ENCODE peak calls at places on chromosomes 12 and 14, in nine cellular contexts. Y, X, K, E, A, G, M, V and R are unnamed samples. For H3K4me1, the result is how much of the 10 kb centered on the place peaks cover.

GRCh38 chr12:68896881-68897540 is 36.0 kb downstream of the CPM start:
- DNase-seq in V (peak), E (no peak), X (no peak), M (no peak), K (no peak), Y (no peak), G (no peak), A (no peak), R (no peak)

GRCh38 chr12:25854991-25855390 is 103.5 kb upstream of the RASSF8 start:
- DNase-seq in V (no peak), E (no peak), M (no peak), G (no peak), Y (no peak), A (no peak), X (no peak), K (no peak), R (no peak)

GRCh38 chr14:38001501-38001900 is 206.2 kb upstream of the SSTR1 start:
- DNase-seq in M (no peak), A (no peak), G (no peak), X (no peak), V (no peak), K (no peak), E (no peak), Y (no peak), R (no peak)

GRCh38 chr12:19707948-19708409 is 268.7 kb downstream of the AEBP2 start:
- DNase-seq in E (peak), Y (no peak), V (no peak), X (no peak), K (no peak), G (no peak), A (peak), M (no peak), R (no peak)

GRCh38 chr14:81384900-81385299 is 15.2 kb downstream of the STON2 start:
- DNase-seq in G (no peak), V (no peak), Y (no peak), E (no peak), K (no peak), M (no peak), X (no peak), A (peak), R (no peak)

GRCh38 chr12:56932867-56933266 is 1.3 kb downstream of the SDR9C7 start:
- DNase-seq in X (peak), G (no peak), M (no peak), Y (no peak), E (no peak), A (no peak), K (no peak), V (no peak), R (no peak)

GRCh38 chr12:73308747-73309146 is 1036.6 kb downstream of the TRHDE start:
- DNase-seq in M (no peak), A (no peak), Y (no peak), X (no peak), E (no peak), V (no peak), K (no peak), G (no peak), R (no peak)

GRCh38 chr14:103361868-103362267 is 23.3 kb upstream of the MARK3 start:
- DNase-seq in V (no peak), M (no peak), K (no peak), A (peak), G (no peak), Y (peak), E (peak), X (no peak), R (no peak)

GRCh38 chr12:120940799-120941198 is 36.6 kb upstream of the SPPL3 start:
- DNase-seq in K (no peak), X (no peak), E (peak), G (no peak), M (peak), V (no peak), A (peak), Y (no peak), R (no peak)

GRCh38 chr12:48814313-48815280 is 3.7 kb upstream of the CACNB3 start:
- DNase-seq in K (peak), E (peak), Y (peak), V (peak), G (peak), A (peak), M (peak), X (peak), R (peak)
- H3K4me1 ChIP-seq in K (under half), E (under half), Y (under half), V (under half), G (under half), A (under half), M (under half), X (half or more), R (under half)

GRCh38 chr12:128337456-128338160 is 70.6 kb downstream of the TMEM132C start:
- DNase-seq in X (no peak), K (no peak), Y (no peak), V (no peak), E (no peak), A (no peak), G (peak), M (no peak), R (no peak)

GRCh38 chr12:128339121-128339520 is 72.2 kb downstream of the TMEM132C start:
- DNase-seq in K (no peak), E (no peak), A (no peak), X (no peak), G (peak), M (no peak), Y (no peak), V (no peak), R (no peak)

GRCh38 chr12:128339669-128340068 is 72.7 kb downstream of the TMEM132C start:
- DNase-seq in E (no peak), V (no peak), G (no peak), Y (no peak), A (no peak), X (no peak), M (no peak), K (no peak), R (no peak)

GRCh38 chr12:128338344-128338743 is 71.4 kb downstream of the TMEM132C start:
- DNase-seq in V (no peak), Y (no peak), M (no peak), A (no peak), X (no peak), K (no peak), E (no peak), G (peak), R (no peak)

GRCh38 chr12:128336506-128336905 is 69.5 kb downstream of the TMEM132C start:
- DNase-seq in M (no peak), E (no peak), V (no peak), A (no peak), K (no peak), X (no peak), G (no peak), Y (no peak), R (no peak)
- H3K27ac ChIP-seq in M (no peak), E (no peak), V (no peak), A (no peak), K (no peak), X (no peak), G (peak), Y (no peak), R (no peak)

GRCh38 chr14:104685216-104685997 is 4.0 kb upstream of the INF2 start:
- DNase-seq in K (no peak), E (no peak), G (peak), Y (no peak), M (no peak), X (no peak), A (peak), V (peak), R (no peak)
- H3K4me1 ChIP-seq in K (under half), E (under half), G (under half), Y (under half), M (under half), X (half or more), A (under half), V (half or more), R (under half)

GRCh38 chr12:131753041-131753440 is 42.2 kb downstream of the SFSWAP start:
- DNase-seq in Y (no peak), X (no peak), M (no peak), V (no peak), G (peak), A (no peak), E (no peak), K (no peak), R (no peak)

GRCh38 chr12:131753757-131754156 is 42.9 kb downstream of the SFSWAP start:
- DNase-seq in V (no peak), A (no peak), E (no peak), G (peak), Y (no peak), M (no peak), K (no peak), X (no peak), R (no peak)

GRCh38 chr12:131749618-131750315 is 38.9 kb downstream of the SFSWAP start:
- DNase-seq in M (no peak), V (no peak), Y (no peak), G (peak), E (no peak), X (no peak), K (no peak), A (no peak), R (no peak)

GRCh38 chr12:131752457-131752856 is 41.6 kb downstream of the SFSWAP start:
- DNase-seq in X (no peak), M (no peak), V (no peak), G (peak), K (no peak), Y (no peak), E (no peak), A (no peak), R (no peak)

DNA sequence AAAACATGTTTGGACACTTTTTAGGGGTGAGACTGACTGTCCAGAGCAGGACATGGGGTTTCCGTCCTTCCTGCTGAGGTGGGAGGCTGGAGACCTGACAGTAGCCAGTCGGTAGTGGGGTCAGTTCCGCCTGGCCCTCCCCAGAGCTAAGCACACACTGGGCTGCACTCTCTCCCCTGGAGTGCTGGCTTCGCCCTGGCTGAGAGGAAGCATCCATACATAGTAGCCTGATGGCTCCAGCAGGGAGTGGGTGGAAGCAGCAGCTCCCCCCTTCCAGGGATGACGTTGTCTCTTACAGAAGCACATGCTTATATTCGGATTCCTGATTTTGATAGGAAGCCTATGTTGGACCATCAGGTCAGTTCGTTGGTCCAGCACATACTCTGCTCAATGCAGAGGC is 40.4 kb downstream of the SFSWAP start:
- DNase-seq in G (peak), K (no peak), V (no peak), E (no peak), A (no peak), M (no peak), Y (no peak), X (no peak), R (no peak)
- H3K27ac ChIP-seq in G (no peak), K (no peak), V (no peak), E (no peak), A (no peak), M (no peak), Y (no peak), X (no peak), R (no peak)

GRCh38 chr14:95491936-95492608 is 24.4 kb downstream of the SYNE3 start:
- DNase-seq in Y (no peak), K (no peak), M (no peak), G (no peak), V (no peak), A (no peak), X (no peak), E (no peak), R (no peak)
- H3K4me1 ChIP-seq in Y (under half), K (half or more), M (under half), G (under half), V (half or more), A (under half), X (half or more), E (under half), R (under half)

GRCh38 chr14:74552623-74553022 is 59.1 kb downstream of the ISCA2 start:
- DNase-seq in V (no peak), K (no peak), X (peak), E (peak), M (peak), A (peak), Y (peak), G (no peak), R (no peak)
- H3K27ac ChIP-seq in V (no peak), K (no peak), X (peak), E (peak), M (peak), A (peak), Y (no peak), G (no peak), R (no peak)

DNA sequence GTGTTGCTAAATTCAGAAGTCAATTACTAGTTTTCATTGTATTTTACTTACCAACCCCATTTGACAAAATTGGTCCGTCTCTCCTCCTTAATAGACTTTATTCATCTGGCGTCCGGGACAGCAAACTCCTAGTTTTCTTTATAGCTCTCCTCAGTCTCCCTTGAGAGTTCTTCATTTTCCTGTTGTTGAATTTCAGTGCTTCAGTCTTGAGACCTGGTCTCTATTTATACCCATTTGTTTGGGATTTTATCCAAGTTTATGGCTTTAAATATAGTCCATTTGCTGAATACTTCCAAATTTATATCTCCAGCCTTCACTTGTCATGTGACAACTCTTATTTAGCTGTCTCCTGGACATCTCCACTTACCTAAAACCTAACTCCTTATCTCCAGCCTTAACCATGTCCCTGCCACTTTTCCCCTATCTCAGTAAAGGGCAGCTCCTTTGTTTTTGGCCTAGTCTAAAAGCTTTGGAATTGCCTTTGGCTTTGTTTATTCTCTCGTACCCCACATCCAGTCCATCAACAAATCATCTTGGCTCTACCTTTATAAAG is 23.5 kb downstream of the KTN1 start:
- DNase-seq in Y (no peak), K (no peak), G (no peak), X (no peak), E (no peak), M (no peak), A (no peak), V (no peak), R (no peak)
- H3K4me1 ChIP-seq in Y (under half), K (under half), G (under half), X (half or more), E (under half), M (under half), A (under half), V (under half), R (under half)

DNA sequence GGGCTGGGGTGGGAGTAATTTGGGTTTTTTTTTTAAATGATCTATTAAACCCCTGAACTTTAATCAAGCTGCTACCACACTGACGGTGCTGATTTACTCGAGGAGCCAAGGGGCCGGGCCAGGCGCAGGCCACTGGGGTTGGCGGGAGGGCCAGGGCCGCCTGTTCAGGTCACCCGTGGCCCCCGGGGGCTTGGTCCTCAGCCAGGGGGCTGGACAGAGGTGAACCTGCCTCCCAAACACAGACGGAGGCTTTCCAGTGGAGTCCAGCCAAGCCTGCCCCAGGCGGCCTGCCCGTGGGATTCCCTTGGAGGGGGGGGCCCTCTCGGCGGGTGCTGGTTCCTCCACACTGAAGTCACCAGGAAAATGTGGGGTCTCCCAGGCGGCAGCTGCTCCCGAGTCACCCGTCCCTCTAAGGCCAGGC is 167.0 kb upstream of the GSC start:
- DNase-seq in M (peak), G (no peak), A (no peak), E (no peak), X (peak), Y (no peak), V (no peak), K (no peak), R (no peak)
- H3K27ac ChIP-seq in M (no peak), G (peak), A (no peak), E (no peak), X (peak), Y (no peak), V (no peak), K (no peak), R (no peak)

GRCh38 chr12:93766802-93767523 is 89.8 kb downstream of the CRADD start:
- DNase-seq in V (no peak), M (no peak), A (peak), G (no peak), E (peak), Y (peak), K (peak), X (no peak), R (no peak)

GRCh38 chr12:93762912-93763311 is 85.7 kb downstream of the CRADD start:
- DNase-seq in G (no peak), E (no peak), K (no peak), V (no peak), Y (no peak), X (no peak), A (no peak), M (no peak), R (no peak)

GRCh38 chr12:93762059-93762719 is 85.0 kb downstream of the CRADD start:
- DNase-seq in E (peak), G (no peak), K (no peak), Y (no peak), A (peak), X (no peak), V (no peak), M (no peak), R (no peak)

GRCh38 chr12:93766371-93766770 is 89.2 kb downstream of the CRADD start:
- DNase-seq in E (no peak), X (no peak), K (no peak), G (no peak), A (no peak), M (no peak), V (no peak), Y (no peak), R (no peak)

DNA sequence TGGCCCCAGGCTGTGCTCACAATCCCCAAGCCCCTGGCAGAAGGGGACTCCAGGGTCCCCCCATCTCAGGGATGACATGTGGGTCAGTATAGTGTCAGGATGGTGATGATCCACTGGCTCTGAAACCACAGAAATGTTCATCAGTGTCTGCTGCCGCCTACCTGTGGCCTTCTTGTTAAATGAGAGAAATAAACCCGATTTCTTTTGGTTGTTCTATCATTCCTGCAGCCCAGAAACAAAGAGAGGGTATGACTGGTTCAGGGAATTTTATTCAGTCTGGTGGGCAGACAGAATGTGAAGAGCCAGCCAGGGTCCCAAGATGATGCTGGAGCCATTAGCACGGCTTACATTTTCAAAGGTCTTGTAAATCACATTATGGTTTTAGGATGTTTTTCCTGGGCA is 86.6 kb downstream of the CRADD start:
- DNase-seq in X (no peak), Y (no peak), E (no peak), V (no peak), K (no peak), G (no peak), M (no peak), A (no peak), R (no peak)
- H3K4me1 ChIP-seq in X (half or more), Y (under half), E (under half), V (under half), K (under half), G (under half), M (under half), A (under half), R (under half)

GRCh38 chr12:6452908-6453630 is 1.2 kb downstream of the TAPBPL start:
- DNase-seq in M (peak), G (no peak), E (no peak), X (peak), Y (no peak), V (no peak), K (no peak), A (peak), R (peak)
- H3K27ac ChIP-seq in M (no peak), G (no peak), E (peak), X (peak), Y (peak), V (peak), K (peak), A (peak), R (peak)